ENCODE peak calls at places on chromosome 11, in five cellular contexts. C is GM23248, N is fibroblast of lung, Y is PC-3, P is astrocyte. F is an unnamed sample.

GRCh38 chr11:134949121-134949591 is 537.1 kb upstream of the B3GAT1 start:
- DNase-seq in C (peak; percentile 82), N (peak; percentile 90), Y (peak; percentile 66), P (peak; percentile 87), F (no peak)

GRCh38 chr11:64559351-64560138 is 31.5 kb upstream of the SLC22A12 start:
- DNase-seq in C (no peak), N (no peak), Y (no peak), P (no peak), F (no peak)

GRCh38 chr11:120121336-120121735 is 16.6 kb downstream of the TRIM29 start:
- DNase-seq in C (no peak), N (no peak), Y (peak; percentile 93), P (no peak), F (peak; percentile 89)

GRCh38 chr11:117180020-117180419 is 1.5 kb downstream of the SIDT2 start:
- DNase-seq in C (peak; percentile 41), N (peak; percentile 24), Y (no peak), P (no peak), F (no peak)

GRCh38 chr11:16899708-16900107 is 114.5 kb downstream of the PLEKHA7 start:
- DNase-seq in C (no peak), N (no peak), Y (no peak), P (no peak), F (no peak)

GRCh38 chr11:9772218-9772617 is 108.3 kb downstream of the SWAP70 start:
- DNase-seq in C (no peak), N (no peak), Y (no peak), P (no peak), F (no peak)

GRCh38 chr11:1335811-1336761 is 26.7 kb upstream of the TOLLIP start:
- DNase-seq in C (peak; percentile 92), N (peak; percentile 59), Y (peak; percentile 28), P (peak; percentile 43), F (peak; percentile 36)

GRCh38 chr11:1766719-1767398 is 3.1 kb upstream of the CTSD start:
- DNase-seq in C (no peak), N (no peak), Y (no peak), P (no peak), F (no peak)

GRCh38 chr11:29272019-29272654 is 744.7 kb downstream of the KCNA4 start:
- DNase-seq in C (peak; percentile 59), N (peak; percentile 54), Y (peak; percentile 45), P (peak; percentile 44), F (peak; percentile 51)

GRCh38 chr11:79119491-79120284 is 321.1 kb downstream of the TENM4 start:
- DNase-seq in C (no peak), N (peak; percentile 33), Y (no peak), P (no peak), F (peak; percentile 4)

GRCh38 chr11:60919320-60919719 is 4.9 kb upstream of the TMEM132A start:
- DNase-seq in C (no peak), N (no peak), Y (no peak), P (no peak), F (peak; percentile 17)

GRCh38 chr11:85628771-85629341 is 463 bp downstream of the TMEM126B start:
- DNase-seq in C (peak; percentile 56), N (peak; percentile 10), Y (no peak), P (no peak), F (no peak)

GRCh38 chr11:8355418-8355742 is 91.7 kb upstream of the LMO1 start:
- DNase-seq in C (no peak), N (no peak), Y (no peak), P (no peak), F (no peak)

DNA sequence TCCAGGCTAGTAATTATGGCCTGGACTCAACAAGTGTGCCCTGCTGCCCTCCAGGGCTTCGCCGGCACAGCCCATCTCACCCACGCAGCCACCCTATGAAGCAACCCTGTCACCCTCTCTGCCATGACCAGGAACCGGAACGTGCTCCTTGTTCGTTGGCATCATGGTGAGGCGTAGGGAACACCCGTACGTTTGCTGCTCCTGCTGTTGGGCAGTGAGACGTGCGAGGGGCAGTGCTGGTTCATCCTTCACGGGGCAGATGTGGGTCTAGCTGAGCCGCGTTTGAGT is 20.7 kb downstream of the NADSYN1 start:
- DNase-seq in C (no peak), N (no peak), Y (no peak), P (no peak), F (no peak)
- H3K36me3 ChIP-seq in C (no peaks in the 10 kb centered on the region), N (peaks cover 30% of the 10 kb centered on the region), Y (peaks cover 28% of the 10 kb centered on the region), P (peaks cover 2% of the 10 kb centered on the region), F (peaks cover 11% of the 10 kb centered on the region)

GRCh38 chr11:99068832-99069231 is 48.1 kb downstream of the CNTN5 start:
- DNase-seq in C (no peak), N (no peak), Y (peak; percentile 37), P (no peak), F (peak; percentile 1)
- TF ChIP-seq EZH2 in C (no peak), N (no peak), Y (no peak), P (no peak), F (no peak)

GRCh38 chr11:57552479-57552878 is 15.0 kb downstream of the UBE2L6 start:
- DNase-seq in C (no peak), N (no peak), Y (no peak), P (no peak), F (no peak)
- H3K36me3 ChIP-seq in C (peaks cover 17% of the 10 kb centered on the region), N (peaks cover 17% of the 10 kb centered on the region), Y (no peaks in the 10 kb centered on the region), P (no peaks in the 10 kb centered on the region), F (no peaks in the 10 kb centered on the region)

GRCh38 chr11:20161230-20161918 is 1.1 kb upstream of the DBX1 start:
- DNase-seq in C (no peak), N (peak; percentile 3), Y (no peak), P (no peak), F (no peak)

GRCh38 chr11:20160425-20161229 is at the start of gene DBX1:
- DNase-seq in C (no peak), N (no peak), Y (no peak), P (no peak), F (no peak)

GRCh38 chr11:20162824-20163777 is 2.8 kb upstream of the DBX1 start:
- DNase-seq in C (peak; percentile 50), N (peak; percentile 31), Y (no peak), P (peak; percentile 15), F (peak; percentile 22)

GRCh38 chr11:20162340-20162739 is 2.1 kb upstream of the DBX1 start:
- DNase-seq in C (no peak), N (no peak), Y (no peak), P (no peak), F (no peak)

GRCh38 chr11:20161923-20162322 is 1.6 kb upstream of the DBX1 start:
- DNase-seq in C (no peak), N (no peak), Y (no peak), P (no peak), F (no peak)
- TF ChIP-seq EZH2 in C (peak; percentile 78), N (no peak), Y (no peak), P (no peak), F (no peak)

GRCh38 chr11:36453678-36454077 is 56.4 kb downstream of the TRAF6 start:
- DNase-seq in C (peak; percentile 59), N (peak; percentile 56), Y (peak; percentile 78), P (peak; percentile 35), F (peak; percentile 55)

GRCh38 chr11:36451681-36452080 is 58.4 kb downstream of the TRAF6 start:
- DNase-seq in C (no peak), N (no peak), Y (no peak), P (no peak), F (no peak)

GRCh38 chr11:36451045-36451444 is 59.0 kb downstream of the TRAF6 start:
- DNase-seq in C (no peak), N (no peak), Y (no peak), P (no peak), F (no peak)

GRCh38 chr11:36452987-36453386 is 57.1 kb downstream of the TRAF6 start:
- DNase-seq in C (no peak), N (no peak), Y (peak; percentile 57), P (no peak), F (no peak)

DNA sequence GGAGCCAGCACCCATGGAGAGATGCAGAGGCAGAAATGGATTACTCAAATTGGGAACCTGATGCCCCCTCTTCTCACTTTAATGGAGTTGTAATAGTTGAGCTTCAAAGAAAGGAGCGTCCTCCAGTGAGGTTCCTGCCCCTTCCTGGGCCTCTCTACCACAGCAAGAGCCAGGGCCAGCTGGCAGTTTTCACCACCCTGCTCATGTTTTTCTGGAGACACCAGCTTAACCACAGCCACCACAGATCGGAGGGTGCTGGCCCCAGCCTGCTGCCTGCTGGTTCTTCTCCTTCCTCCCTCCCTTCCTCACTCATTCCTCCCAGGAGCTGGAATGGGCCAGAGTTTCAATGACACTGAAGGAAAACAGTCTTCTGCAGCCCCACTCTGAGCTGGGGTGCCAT is 57.8 kb downstream of the TRAF6 start:
- DNase-seq in C (peak; percentile 52), N (peak; percentile 77), Y (no peak), P (peak; percentile 65), F (peak; percentile 19)
- H3K36me3 ChIP-seq in C (no peaks in the 10 kb centered on the region), N (no peaks in the 10 kb centered on the region), Y (no peaks in the 10 kb centered on the region), P (peaks cover 10% of the 10 kb centered on the region), F (peaks cover 4% of the 10 kb centered on the region)

GRCh38 chr11:44726278-44727113 is at the start of gene TSPAN18:
- DNase-seq in C (peak; percentile 32), N (no peak), Y (no peak), P (no peak), F (no peak)
- TF ChIP-seq EZH2 in C (peak; percentile 78), N (peak; percentile 61), Y (no peak), P (no peak), F (no peak)

GRCh38 chr11:14858404-14858803 is 33.6 kb downstream of the CYP2R1 start:
- DNase-seq in C (no peak), N (no peak), Y (no peak), P (no peak), F (no peak)
- H3K36me3 ChIP-seq in C (no peaks in the 10 kb centered on the region), N (no peaks in the 10 kb centered on the region), Y (no peaks in the 10 kb centered on the region), P (no peaks in the 10 kb centered on the region), F (no peaks in the 10 kb centered on the region)

DNA sequence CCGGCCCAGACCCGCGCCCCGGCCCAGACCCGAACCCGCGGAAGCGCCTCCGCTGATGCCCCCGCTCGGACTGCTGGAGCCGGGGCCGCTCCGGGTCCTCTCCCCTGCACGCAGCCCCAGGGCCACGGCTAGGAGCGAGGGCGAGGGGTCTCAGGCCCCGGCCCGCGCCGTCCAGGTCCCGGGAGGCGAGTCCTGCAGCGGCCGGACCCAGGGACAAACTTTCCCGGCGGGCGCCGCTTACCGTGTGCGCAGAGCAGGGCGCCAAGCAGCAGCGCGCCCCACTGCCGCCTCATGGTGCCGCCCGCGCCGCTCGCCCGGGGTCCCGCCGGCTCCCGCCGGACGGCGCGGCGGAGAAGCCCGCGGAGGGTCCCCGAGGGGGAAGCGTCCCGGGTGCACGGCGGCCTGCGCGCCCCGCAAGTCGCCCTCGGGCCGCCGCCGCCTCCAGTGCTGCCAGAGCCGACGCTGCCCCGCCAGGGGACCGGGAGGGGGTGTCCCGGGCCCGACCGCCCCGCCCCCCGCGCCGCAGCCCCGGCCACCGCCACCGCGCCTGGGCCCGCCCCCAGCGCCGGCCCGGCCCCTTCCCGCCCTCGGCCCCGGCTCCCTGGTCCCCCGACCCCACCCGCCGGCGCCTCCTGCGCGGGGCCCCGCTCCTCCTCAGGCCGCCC is at the start of gene LRP4:
- DNase-seq in C (peak; percentile 69), N (peak; percentile 24), Y (no peak), P (no peak), F (no peak)
- TF ChIP-seq EZH2 in C (no peak), N (no peak), Y (no peak), P (no peak), F (no peak)